ENCODE peak calls at places on chromosome 20, in six cellular contexts. Q is body of pancreas; H is fibroblast of gingiva; X is occipital lobe; M is stimulated activated CD8-positive, alpha-beta memory T cell treated with anti-CD3 and anti-CD28 coated beads, Interleukin-7, amount 100 ng/mL, for 4 hours; E is stimulated activated CD4-positive, alpha-beta T cell treated with anti-CD3 and anti-CD28 coated beads, Interleukin-2, amount 100 ng/mL, for 48 hours. B is an unnamed sample.

GRCh38 chr20:19828233-19828632 is 70.2 kb downstream of the RIN2 start:
- DNase-seq in Q (peak), H (no peak), X (no peak), M (peak), E (peak), B (no peak)

GRCh38 chr20:11544029-11544678 is 373.5 kb upstream of the BTBD3 start:
- DNase-seq in Q (peak), H (peak), X (no peak), M (no peak), E (peak), B (peak)

GRCh38 chr20:51428451-51429143 is 113.9 kb downstream of the NFATC2 start:
- DNase-seq in Q (peak), H (peak), X (no peak), M (no peak), E (no peak), B (no peak)

GRCh38 chr20:3681931-3682820 is at the start of gene ADAM33:
- DNase-seq in Q (no peak), H (peak), X (no peak), M (no peak), E (no peak), B (no peak)

GRCh38 chr20:3226864-3227263 is 12.1 kb downstream of the SLC4A11 start:
- DNase-seq in Q (no peak), H (no peak), X (no peak), M (no peak), E (no peak), B (no peak)

GRCh38 chr20:18577942-18578341 is 9.9 kb upstream of the DTD1 start:
- DNase-seq in Q (no peak), H (no peak), X (no peak), M (no peak), E (no peak), B (no peak)

GRCh38 chr20:35663813-35664543 is 722 bp downstream of the CPNE1 start:
- DNase-seq in Q (peak), H (peak), X (peak), M (peak), E (peak), B (no peak)

GRCh38 chr20:21125072-21125848 is 622 bp upstream of the KIZ start:
- DNase-seq in Q (peak), H (peak), X (peak), M (no peak), E (no peak), B (peak)

GRCh38 chr20:2693286-2693995 is 861 bp downstream of the EBF4 start:
- DNase-seq in Q (peak), H (no peak), X (no peak), M (peak), E (peak), B (no peak)

GRCh38 chr20:44969320-44969879 is 3.1 kb downstream of the STK4 start:
- DNase-seq in Q (no peak), H (no peak), X (no peak), M (no peak), E (no peak), B (no peak)

GRCh38 chr20:37662261-37662660 is 31.6 kb upstream of the CTNNBL1 start:
- DNase-seq in Q (no peak), H (no peak), X (no peak), M (no peak), E (no peak), B (no peak)

GRCh38 chr20:43983904-43984361 is 69.3 kb downstream of the TOX2 start:
- DNase-seq in Q (no peak), H (no peak), X (no peak), M (no peak), E (no peak), B (no peak)

GRCh38 chr20:31704225-31705119 is 18.2 kb downstream of the BCL2L1 start:
- DNase-seq in Q (peak), H (no peak), X (no peak), M (no peak), E (no peak), B (no peak)

GRCh38 chr20:37351689-37352610 is 6.0 kb downstream of the SRC start:
- DNase-seq in Q (no peak), H (no peak), X (no peak), M (no peak), E (no peak), B (no peak)

GRCh38 chr20:39259808-39260207 is 297.7 kb downstream of the DHX35 start:
- DNase-seq in Q (no peak), H (no peak), X (no peak), M (no peak), E (no peak), B (no peak)

GRCh38 chr20:10521068-10521834 is 86.1 kb downstream of the SLX4IP start:
- DNase-seq in Q (no peak), H (peak), X (no peak), M (no peak), E (no peak), B (peak)

GRCh38 chr20:38278150-38278549 is 17.6 kb upstream of the KIAA1755 start:
- DNase-seq in Q (no peak), H (no peak), X (no peak), M (no peak), E (no peak), B (no peak)

GRCh38 chr20:9330151-9330550 is 184.2 kb upstream of the LAMP5 start:
- DNase-seq in Q (no peak), H (no peak), X (no peak), M (no peak), E (no peak), B (no peak)

GRCh38 chr20:36170542-36171215 is 16.1 kb downstream of the EPB41L1 start:
- DNase-seq in Q (no peak), H (no peak), X (no peak), M (no peak), E (no peak), B (no peak)

GRCh38 chr20:49281059-49281912 is 3.4 kb upstream of the ZNFX1 start:
- DNase-seq in Q (no peak), H (no peak), X (no peak), M (no peak), E (no peak), B (no peak)

GRCh38 chr20:64069614-64070243 is 6.7 kb downstream of the TCEA2 start:
- DNase-seq in Q (peak), H (no peak), X (no peak), M (no peak), E (no peak), B (no peak)

GRCh38 chr20:1005452-1006027 is 3.4 kb upstream of the RSPO4 start:
- DNase-seq in Q (peak), H (peak), X (no peak), M (no peak), E (no peak), B (no peak)

GRCh38 chr20:46324960-46325703 is 16.8 kb upstream of the CDH22 start:
- DNase-seq in Q (peak), H (no peak), X (no peak), M (no peak), E (no peak), B (no peak)

B was measured in foreskin melanocyte.